ENCODE peak calls at places on chromosomes 13 and 19, in six cellular contexts. W is CD4-positive, alpha-beta T cell; T is CD8-positive, alpha-beta T cell; N is renal cortical epithelial cell; J is stimulated activated CD4-positive, alpha-beta T cell treated with anti-CD3 and anti-CD28 coated beads, Interleukin-1b, Interleukin-23, amount 100 ng/mL, for 24 hours; H is caudate nucleus. S is an unnamed sample.

GRCh38 chr19:32199501-32200040 is 145.8 kb upstream of the ZNF507 start:
- DNase-seq in N (no peak), W (no peak), T (no peak), H (no peak), J (no peak), S (no peak)

GRCh38 chr13:112475889-112476288 is 99.7 kb downstream of the SPACA7 start:
- DNase-seq in W (no peak), H (no peak), J (no peak), T (no peak), N (no peak), S (no peak)

GRCh38 chr13:28099396-28100148 is 804 bp downstream of the FLT3 start:
- DNase-seq in N (no peak), J (no peak), W (no peak), T (no peak), H (no peak), S (no peak)

GRCh38 chr19:7467009-7467989 is 21.5 kb downstream of the PEX11G start:
- DNase-seq in W (no peak), T (no peak), N (no peak), J (no peak), H (no peak), S (no peak)

GRCh38 chr13:63554157-63554556 is 2138.5 kb upstream of the PCDH20 start:
- DNase-seq in T (no peak), N (peak), H (no peak), W (no peak), J (no peak), S (no peak)

GRCh38 chr19:48258350-48258749 is 2.6 kb upstream of the CARD8 start:
- DNase-seq in T (no peak), N (no peak), W (no peak), J (no peak), H (no peak), S (no peak)

GRCh38 chr13:44116562-44117315 is 237.0 kb downstream of the LACC1 start:
- DNase-seq in H (no peak), J (no peak), T (no peak), W (no peak), N (peak), S (no peak)

GRCh38 chr13:75372517-75372916 is 109.5 kb downstream of the TBC1D4 start:
- DNase-seq in J (no peak), W (no peak), T (no peak), H (no peak), N (peak), S (peak)

GRCh38 chr13:85812282-85812681 is 13.1 kb upstream of the SLITRK6 start:
- DNase-seq in H (no peak), W (no peak), J (no peak), T (no peak), N (no peak), S (no peak)

S was measured in SK-N-MC.